ENCODE peak calls at places on chromosomes 16 and 17, in nine cellular contexts. K is NCI-H1105 treated with DMSO at 0.1 percent for 48 hours; G is GM13976; J is stimulated activated CD4-positive, alpha-beta T cell treated with anti-CD3 and anti-CD28 coated beads, Interleukin-15, amount 100 ng/mL, for 24 hours; N is aorta; C is Right ventricle myocardium superior; S is hepatocyte; H is GM06990; F is cardiac septum. A is an unnamed sample.

GRCh38 chr17:79627766-79628690 is 17.2 kb upstream of the RBFOX3 start:
- DNase-seq in K (no peak), G (no peak), J (no peak), N (peak), C (no peak), S (no peak), H (no peak), F (peak), A (no peak)

GRCh38 chr17:49822829-49823228 is 25.0 kb downstream of the TAC4 start:
- DNase-seq in K (no peak), G (no peak), J (no peak), N (no peak), C (peak), S (no peak), H (no peak), F (no peak), A (no peak)

GRCh38 chr16:15961060-15961511 is 11.7 kb downstream of the ABCC1 start:
- DNase-seq in K (no peak), G (peak), J (peak), N (no peak), C (no peak), S (no peak), H (peak), F (no peak), A (peak)

GRCh38 chr17:61073799-61074513 is 325.7 kb upstream of the TBX2 start:
- DNase-seq in K (no peak), G (no peak), J (no peak), N (no peak), C (no peak), S (no peak), H (no peak), F (no peak), A (no peak)

GRCh38 chr17:14214271-14214670 is 22.4 kb downstream of the CDRT15 start:
- DNase-seq in K (no peak), G (no peak), J (no peak), N (no peak), C (no peak), S (no peak), H (no peak), F (no peak), A (no peak)

GRCh38 chr17:22694362-22695227 is 1002.3 kb downstream of the KCNJ18 start:
- DNase-seq in K (no peak), G (no peak), J (peak), N (no peak), C (no peak), S (no peak), H (no peak), F (no peak), A (no peak)

GRCh38 chr16:85556456-85557082 is 56.6 kb upstream of the GSE1 start:
- DNase-seq in K (peak), G (peak), J (peak), N (peak), C (peak), S (peak), H (peak), F (peak), A (peak)

GRCh38 chr16:50276128-50276444 is 9.7 kb downstream of the ADCY7 start:
- DNase-seq in K (no peak), G (no peak), J (no peak), N (peak), C (peak), S (no peak), H (no peak), F (peak), A (no peak)

GRCh38 chr16:62625291-62625690 is 589.1 kb upstream of the CDH8 start:
- DNase-seq in K (no peak), G (no peak), J (no peak), N (no peak), C (no peak), S (no peak), H (no peak), F (no peak), A (no peak)

GRCh38 chr17:48624544-48625501 is 1.3 kb downstream of the HOXB9 start:
- DNase-seq in K (peak), G (peak), J (no peak), N (no peak), C (peak), S (peak), H (no peak), F (no peak), A (no peak)

GRCh38 chr16:11681526-11681925 is 13.3 kb downstream of the SNN start:
- DNase-seq in K (no peak), G (no peak), J (no peak), N (no peak), C (no peak), S (no peak), H (peak), F (peak), A (no peak)

GRCh38 chr17:16909472-16909871 is 62.4 kb downstream of the TNFRSF13B start:
- DNase-seq in K (no peak), G (no peak), J (no peak), N (no peak), C (no peak), S (no peak), H (no peak), F (peak), A (no peak)

GRCh38 chr17:21134559-21134958 is 7.8 kb downstream of the DHRS7B start:
- DNase-seq in K (no peak), G (no peak), J (no peak), N (no peak), C (no peak), S (no peak), H (no peak), F (no peak), A (no peak)

GRCh38 chr17:58308173-58308984 is 20.2 kb downstream of the TSPOAP1 start:
- DNase-seq in K (no peak), G (peak), J (no peak), N (no peak), C (peak), S (no peak), H (no peak), F (peak), A (no peak)

GRCh38 chr17:79650283-79650682 is 39.4 kb upstream of the RBFOX3 start:
- DNase-seq in K (no peak), G (no peak), J (no peak), N (no peak), C (no peak), S (no peak), H (no peak), F (no peak), A (no peak)

GRCh38 chr16:50066482-50067289 is 916 bp downstream of the HEATR3 start:
- DNase-seq in K (peak), G (no peak), J (no peak), N (no peak), C (no peak), S (no peak), H (no peak), F (no peak), A (peak)

GRCh38 chr16:4512473-4512872 is 26.1 kb downstream of the CDIP1 start:
- DNase-seq in K (no peak), G (no peak), J (no peak), N (peak), C (no peak), S (no peak), H (no peak), F (no peak), A (no peak)

GRCh38 chr16:57127037-57127763 is 34.8 kb downstream of the CPNE2 start:
- DNase-seq in K (no peak), G (no peak), J (no peak), N (no peak), C (no peak), S (no peak), H (no peak), F (no peak), A (peak)

GRCh38 chr17:80187090-80187489 is 17.3 kb downstream of the CARD14 start:
- DNase-seq in K (no peak), G (no peak), J (no peak), N (no peak), C (no peak), S (no peak), H (no peak), F (no peak), A (no peak)

GRCh38 chr17:70905796-70906195 is 736.5 kb downstream of the KCNJ2 start:
- DNase-seq in K (no peak), G (no peak), J (no peak), N (peak), C (peak), S (peak), H (no peak), F (peak), A (no peak)

GRCh38 chr16:9713151-9713550 is 469.1 kb downstream of the GRIN2A start:
- DNase-seq in K (no peak), G (no peak), J (no peak), N (no peak), C (no peak), S (no peak), H (no peak), F (no peak), A (no peak)

GRCh38 chr17:67439269-67439668 is 62.2 kb downstream of the PITPNC1 start:
- DNase-seq in K (no peak), G (no peak), J (no peak), N (no peak), C (no peak), S (no peak), H (no peak), F (no peak), A (no peak)

GRCh38 chr16:19859166-19859565 is 25.5 kb downstream of the GPRC5B start:
- DNase-seq in K (no peak), G (no peak), J (no peak), N (no peak), C (no peak), S (no peak), H (no peak), F (no peak), A (no peak)

GRCh38 chr16:11105038-11105903 is 150.7 kb downstream of the SOCS1 start:
- DNase-seq in K (no peak), G (peak), J (peak), N (no peak), C (no peak), S (peak), H (peak), F (no peak), A (no peak)

GRCh38 chr16:1790611-1791255 is 2.8 kb downstream of the IGFALS start:
- DNase-seq in K (no peak), G (no peak), J (peak), N (peak), C (no peak), S (peak), H (peak), F (no peak), A (no peak)

GRCh38 chr16:25895371-25895770 is 203.6 kb downstream of the HS3ST4 start:
- DNase-seq in K (no peak), G (no peak), J (no peak), N (no peak), C (no peak), S (no peak), H (no peak), F (no peak), A (no peak)

GRCh38 chr16:68951991-68952877 is 108.9 kb downstream of the TANGO6 start:
- DNase-seq in K (no peak), G (no peak), J (no peak), N (no peak), C (no peak), S (no peak), H (no peak), F (no peak), A (no peak)

GRCh38 chr17:45915263-45915662 is 20.9 kb downstream of the MAPT start:
- DNase-seq in K (no peak), G (no peak), J (no peak), N (no peak), C (no peak), S (no peak), H (no peak), F (no peak), A (no peak)

GRCh38 chr17:18933102-18934058 is 18.6 kb upstream of the SLC5A10 start:
- DNase-seq in K (no peak), G (peak), J (no peak), N (no peak), C (no peak), S (no peak), H (peak), F (no peak), A (no peak)

GRCh38 chr17:48051706-48052486 is 3.7 kb downstream of the NFE2L1 start:
- DNase-seq in K (no peak), G (no peak), J (no peak), N (peak), C (peak), S (peak), H (no peak), F (peak), A (no peak)

GRCh38 chr17:46929413-46929812 is 6.5 kb downstream of the GOSR2 start:
- DNase-seq in K (no peak), G (no peak), J (no peak), N (no peak), C (no peak), S (peak), H (no peak), F (no peak), A (no peak)

A was measured in CD4-positive, CD25-positive, alpha-beta regulatory T cell.